ENCODE peak calls at places on chromosome 13, in seven cellular contexts. E is ureter; H is amniotic epithelial cell; A is stimulated activated CD4-positive, alpha-beta T cell treated with anti-CD3 and anti-CD28 coated beads, Interleukin-15, amount 100 ng/mL, for 1 hour; C is H54; R is dorsolateral prefrontal cortex; O is lower lobe of right lung. U is an unnamed sample.

GRCh38 chr13:109816112-109816978 is 30.0 kb upstream of the IRS2 start:
- DNase-seq in E (no peak), H (no peak), A (no peak), C (no peak), R (no peak), O (no peak), U (no peak)

GRCh38 chr13:77207943-77208342 is 119.0 kb downstream of the MYCBP2 start:
- DNase-seq in E (no peak), H (peak), A (no peak), C (no peak), R (no peak), O (no peak), U (no peak)

GRCh38 chr13:83753912-83754624 is 128.2 kb downstream of the SLITRK1 start:
- DNase-seq in E (no peak), H (no peak), A (no peak), C (no peak), R (no peak), O (no peak), U (no peak)

GRCh38 chr13:27913116-27913515 is 6.7 kb upstream of the PDX1 start:
- DNase-seq in E (no peak), H (no peak), A (no peak), C (no peak), R (no peak), O (no peak), U (no peak)

GRCh38 chr13:112616586-112617381 is 28.8 kb upstream of the TUBGCP3 start:
- DNase-seq in E (no peak), H (peak), A (no peak), C (peak), R (no peak), O (no peak), U (no peak)

GRCh38 chr13:79973533-79973963 is 367.4 kb downstream of the SPRY2 start:
- DNase-seq in E (no peak), H (peak), A (no peak), C (no peak), R (no peak), O (no peak), U (no peak)

GRCh38 chr13:27171244-27171829 is at the start of gene USP12:
- DNase-seq in E (peak), H (no peak), A (peak), C (no peak), R (no peak), O (peak), U (no peak)

GRCh38 chr13:28138012-28138755 is at the start of gene PAN3:
- DNase-seq in E (peak), H (peak), A (peak), C (peak), R (peak), O (peak), U (peak)

GRCh38 chr13:91347996-91348905 is 764 bp downstream of the MIR17HG start:
- DNase-seq in E (peak), H (peak), A (peak), C (peak), R (peak), O (peak), U (peak)

GRCh38 chr13:66660013-66660804 is 569.9 kb downstream of the PCDH9 start:
- DNase-seq in E (no peak), H (peak), A (no peak), C (no peak), R (no peak), O (no peak), U (no peak)

GRCh38 chr13:106468207-106468606 is 67.3 kb downstream of the EFNB2 start:
- DNase-seq in E (no peak), H (no peak), A (no peak), C (no peak), R (peak), O (no peak), U (no peak)

GRCh38 chr13:74570834-74571233 is 436.6 kb upstream of the KLF12 start:
- DNase-seq in E (no peak), H (peak), A (no peak), C (no peak), R (no peak), O (no peak), U (no peak)

U was measured in C1 segment of cervical spinal cord.